ENCODE peak calls at places on chromosomes 2 and 18, in nine cellular contexts. One of them, this sample, is unnamed.

GRCh38 chr18:46536215-46536874 is 120.7 kb downstream of the LOXHD1 start:
- DNase-seq in effector memory CD4-positive, alpha-beta T cell: no peak
- DNase-seq in adipocyte: no peak
- DNase-seq in activated CD4-positive, alpha-beta T cell treated with anti-CD3 and anti-CD28 coated beads, Interleukin-2, amount 50 U/mL, for 24 hours: no peak
- DNase-seq in MV-4-11: no peak
- DNase-seq in AG09309: no peak
- DNase-seq in neural crest cell: no peak
- DNase-seq in A549: peak
- DNase-seq in amygdala: no peak
- DNase-seq in this sample: no peak

GRCh38 chr2:110173523-110173922 is 31.3 kb downstream of the NPHP1 start:
- DNase-seq in effector memory CD4-positive, alpha-beta T cell: no peak
- DNase-seq in adipocyte: peak
- DNase-seq in activated CD4-positive, alpha-beta T cell treated with anti-CD3 and anti-CD28 coated beads, Interleukin-2, amount 50 U/mL, for 24 hours: no peak
- DNase-seq in MV-4-11: no peak
- DNase-seq in AG09309: no peak
- DNase-seq in neural crest cell: no peak
- DNase-seq in A549: peak
- DNase-seq in amygdala: no peak
- DNase-seq in this sample: peak

GRCh38 chr2:119248751-119249150 is 25.1 kb downstream of the STEAP3 start:
- DNase-seq in effector memory CD4-positive, alpha-beta T cell: no peak
- DNase-seq in adipocyte: no peak
- DNase-seq in activated CD4-positive, alpha-beta T cell treated with anti-CD3 and anti-CD28 coated beads, Interleukin-2, amount 50 U/mL, for 24 hours: no peak
- DNase-seq in MV-4-11: no peak
- DNase-seq in AG09309: no peak
- DNase-seq in neural crest cell: no peak
- DNase-seq in A549: no peak
- DNase-seq in amygdala: no peak
- DNase-seq in this sample: no peak

GRCh38 chr2:445896-446295 is 158.0 kb upstream of the ALKAL2 start:
- DNase-seq in effector memory CD4-positive, alpha-beta T cell: no peak
- DNase-seq in adipocyte: no peak
- DNase-seq in activated CD4-positive, alpha-beta T cell treated with anti-CD3 and anti-CD28 coated beads, Interleukin-2, amount 50 U/mL, for 24 hours: no peak
- DNase-seq in MV-4-11: no peak
- DNase-seq in AG09309: no peak
- DNase-seq in neural crest cell: no peak
- DNase-seq in A549: no peak
- DNase-seq in amygdala: no peak
- DNase-seq in this sample: no peak

GRCh38 chr2:73965053-73965452 is 19.7 kb upstream of the TET3 start:
- DNase-seq in effector memory CD4-positive, alpha-beta T cell: no peak
- DNase-seq in adipocyte: no peak
- DNase-seq in activated CD4-positive, alpha-beta T cell treated with anti-CD3 and anti-CD28 coated beads, Interleukin-2, amount 50 U/mL, for 24 hours: no peak
- DNase-seq in MV-4-11: no peak
- DNase-seq in AG09309: no peak
- DNase-seq in neural crest cell: no peak
- DNase-seq in A549: no peak
- DNase-seq in amygdala: no peak
- DNase-seq in this sample: no peak

GRCh38 chr2:43708891-43709290 is 32.7 kb upstream of the C1GALT1C1L start:
- DNase-seq in effector memory CD4-positive, alpha-beta T cell: no peak
- DNase-seq in adipocyte: no peak
- DNase-seq in activated CD4-positive, alpha-beta T cell treated with anti-CD3 and anti-CD28 coated beads, Interleukin-2, amount 50 U/mL, for 24 hours: no peak
- DNase-seq in MV-4-11: no peak
- DNase-seq in AG09309: no peak
- DNase-seq in neural crest cell: no peak
- DNase-seq in A549: no peak
- DNase-seq in amygdala: no peak
- DNase-seq in this sample: no peak

GRCh38 chr2:137945229-137945628 is 19.0 kb upstream of the HNMT start:
- DNase-seq in effector memory CD4-positive, alpha-beta T cell: no peak
- DNase-seq in adipocyte: no peak
- DNase-seq in activated CD4-positive, alpha-beta T cell treated with anti-CD3 and anti-CD28 coated beads, Interleukin-2, amount 50 U/mL, for 24 hours: no peak
- DNase-seq in MV-4-11: no peak
- DNase-seq in AG09309: no peak
- DNase-seq in neural crest cell: no peak
- DNase-seq in A549: no peak
- DNase-seq in amygdala: no peak
- DNase-seq in this sample: no peak

GRCh38 chr2:29304399-29304798 is 189.2 kb downstream of the CLIP4 start:
- DNase-seq in effector memory CD4-positive, alpha-beta T cell: no peak
- DNase-seq in adipocyte: peak
- DNase-seq in activated CD4-positive, alpha-beta T cell treated with anti-CD3 and anti-CD28 coated beads, Interleukin-2, amount 50 U/mL, for 24 hours: no peak
- DNase-seq in MV-4-11: no peak
- DNase-seq in AG09309: no peak
- DNase-seq in neural crest cell: no peak
- DNase-seq in A549: no peak
- DNase-seq in amygdala: no peak
- DNase-seq in this sample: no peak

GRCh38 chr2:63056309-63057065 is 5.9 kb downstream of the OTX1 start:
- DNase-seq in effector memory CD4-positive, alpha-beta T cell: no peak
- DNase-seq in adipocyte: peak
- DNase-seq in activated CD4-positive, alpha-beta T cell treated with anti-CD3 and anti-CD28 coated beads, Interleukin-2, amount 50 U/mL, for 24 hours: no peak
- DNase-seq in MV-4-11: peak
- DNase-seq in AG09309: no peak
- DNase-seq in neural crest cell: peak
- DNase-seq in A549: no peak
- DNase-seq in amygdala: no peak
- DNase-seq in this sample: no peak